ENCODE peak calls at places on chromosomes 5 and 9, in five cellular contexts. One of them, this sample, is unnamed.

GRCh38 chr5:135221696-135222095 is 177.3 kb downstream of the MACROH2A1 start:
- DNase-seq in retinal pigment epithelial cell: no peak
- DNase-seq in brain microvascular endothelial cell: no peak
- DNase-seq in fibroblast of the aortic adventitia: no peak
- DNase-seq in stomach: peak
- DNase-seq in this sample: no peak

GRCh38 chr9:15735083-15735974 is 182.5 kb downstream of the CCDC171 start:
- DNase-seq in retinal pigment epithelial cell: peak
- DNase-seq in brain microvascular endothelial cell: peak
- DNase-seq in fibroblast of the aortic adventitia: peak
- DNase-seq in stomach: no peak
- DNase-seq in this sample: peak

GRCh38 chr9:77131411-77131810 is 45.9 kb upstream of the VPS13A start:
- DNase-seq in retinal pigment epithelial cell: no peak
- DNase-seq in brain microvascular endothelial cell: no peak
- DNase-seq in fibroblast of the aortic adventitia: no peak
- DNase-seq in stomach: no peak
- DNase-seq in this sample: no peak

GRCh38 chr9:110745656-110746055 is 77.1 kb downstream of the MUSK start:
- DNase-seq in retinal pigment epithelial cell: no peak
- DNase-seq in brain microvascular endothelial cell: no peak
- DNase-seq in fibroblast of the aortic adventitia: peak
- DNase-seq in stomach: no peak
- DNase-seq in this sample: peak

GRCh38 chr5:122392844-122393243 is 80.8 kb downstream of the SNCAIP start:
- DNase-seq in retinal pigment epithelial cell: no peak
- DNase-seq in brain microvascular endothelial cell: no peak
- DNase-seq in fibroblast of the aortic adventitia: peak
- DNase-seq in stomach: no peak
- DNase-seq in this sample: peak

GRCh38 chr5:92552206-92553160 is 1028.5 kb downstream of the NR2F1-AS1 start:
- DNase-seq in retinal pigment epithelial cell: peak
- DNase-seq in brain microvascular endothelial cell: peak
- DNase-seq in fibroblast of the aortic adventitia: peak
- DNase-seq in stomach: no peak
- DNase-seq in this sample: peak

GRCh38 chr5:177295929-177296328 is 7.6 kb downstream of the RAB24 start:
- DNase-seq in retinal pigment epithelial cell: no peak
- DNase-seq in brain microvascular endothelial cell: no peak
- DNase-seq in fibroblast of the aortic adventitia: no peak
- DNase-seq in stomach: no peak
- DNase-seq in this sample: no peak

GRCh38 chr9:93620881-93621820 is 44.8 kb downstream of the PHF2 start:
- DNase-seq in retinal pigment epithelial cell: no peak
- DNase-seq in brain microvascular endothelial cell: no peak
- DNase-seq in fibroblast of the aortic adventitia: no peak
- DNase-seq in stomach: peak
- DNase-seq in this sample: peak

GRCh38 chr9:93893899-93894690 is 61.1 kb downstream of the BARX1 start:
- DNase-seq in retinal pigment epithelial cell: no peak
- DNase-seq in brain microvascular endothelial cell: no peak
- DNase-seq in fibroblast of the aortic adventitia: no peak
- DNase-seq in stomach: peak
- DNase-seq in this sample: no peak

GRCh38 chr5:139744471-139745120 is 51.0 kb upstream of the PSD2 start:
- DNase-seq in retinal pigment epithelial cell: no peak
- DNase-seq in brain microvascular endothelial cell: no peak
- DNase-seq in fibroblast of the aortic adventitia: no peak
- DNase-seq in stomach: no peak
- DNase-seq in this sample: no peak

GRCh38 chr9:136762915-136763648 is 1.2 kb downstream of the LCN15 start:
- DNase-seq in retinal pigment epithelial cell: no peak
- DNase-seq in brain microvascular endothelial cell: no peak
- DNase-seq in fibroblast of the aortic adventitia: no peak
- DNase-seq in stomach: peak
- DNase-seq in this sample: peak

GRCh38 chr9:7320139-7320538 is 479.4 kb downstream of the DMAC1 start:
- DNase-seq in retinal pigment epithelial cell: peak
- DNase-seq in brain microvascular endothelial cell: peak
- DNase-seq in fibroblast of the aortic adventitia: peak
- DNase-seq in stomach: no peak
- DNase-seq in this sample: peak

GRCh38 chr5:172860520-172861443 is 26.7 kb downstream of the ERGIC1 start:
- DNase-seq in retinal pigment epithelial cell: no peak
- DNase-seq in brain microvascular endothelial cell: no peak
- DNase-seq in fibroblast of the aortic adventitia: peak
- DNase-seq in stomach: peak
- DNase-seq in this sample: peak

GRCh38 chr5:13956441-13956840 is 12.0 kb upstream of the DNAH5 start:
- DNase-seq in retinal pigment epithelial cell: no peak
- DNase-seq in brain microvascular endothelial cell: no peak
- DNase-seq in fibroblast of the aortic adventitia: no peak
- DNase-seq in stomach: no peak
- DNase-seq in this sample: no peak

GRCh38 chr9:34490360-34490759 is 31.8 kb downstream of the DNAI1 start:
- DNase-seq in retinal pigment epithelial cell: no peak
- DNase-seq in brain microvascular endothelial cell: no peak
- DNase-seq in fibroblast of the aortic adventitia: no peak
- DNase-seq in stomach: no peak
- DNase-seq in this sample: no peak

GRCh38 chr5:42720242-42720641 is 36.4 kb upstream of the CCDC152 start:
- DNase-seq in retinal pigment epithelial cell: no peak
- DNase-seq in brain microvascular endothelial cell: no peak
- DNase-seq in fibroblast of the aortic adventitia: no peak
- DNase-seq in stomach: no peak
- DNase-seq in this sample: no peak

GRCh38 chr5:5432020-5432707 is 9.7 kb downstream of the ICE1 start:
- DNase-seq in retinal pigment epithelial cell: no peak
- DNase-seq in brain microvascular endothelial cell: peak
- DNase-seq in fibroblast of the aortic adventitia: peak
- DNase-seq in stomach: no peak
- DNase-seq in this sample: peak

GRCh38 chr5:22109315-22109714 is 743.8 kb downstream of the CDH12 start:
- DNase-seq in retinal pigment epithelial cell: no peak
- DNase-seq in brain microvascular endothelial cell: no peak
- DNase-seq in fibroblast of the aortic adventitia: no peak
- DNase-seq in stomach: no peak
- DNase-seq in this sample: no peak

GRCh38 chr5:146072595-146072994 is 32.8 kb downstream of the PLAC8L1 start:
- DNase-seq in retinal pigment epithelial cell: no peak
- DNase-seq in brain microvascular endothelial cell: no peak
- DNase-seq in fibroblast of the aortic adventitia: no peak
- DNase-seq in stomach: no peak
- DNase-seq in this sample: no peak

GRCh38 chr9:138082918-138083636 is 205.5 kb downstream of the CACNA1B start:
- DNase-seq in retinal pigment epithelial cell: no peak
- DNase-seq in brain microvascular endothelial cell: no peak
- DNase-seq in fibroblast of the aortic adventitia: no peak
- DNase-seq in stomach: peak
- DNase-seq in this sample: no peak

GRCh38 chr9:77038281-77039036 is 19.0 kb downstream of the FOXB2 start:
- DNase-seq in retinal pigment epithelial cell: no peak
- DNase-seq in brain microvascular endothelial cell: no peak
- DNase-seq in fibroblast of the aortic adventitia: no peak
- DNase-seq in stomach: no peak
- DNase-seq in this sample: no peak

GRCh38 chr5:68313336-68313735 is 97.8 kb downstream of the PIK3R1 start:
- DNase-seq in retinal pigment epithelial cell: no peak
- DNase-seq in brain microvascular endothelial cell: no peak
- DNase-seq in fibroblast of the aortic adventitia: no peak
- DNase-seq in stomach: no peak
- DNase-seq in this sample: no peak

GRCh38 chr9:94056442-94056974 is 27.8 kb upstream of the PTPDC1 start:
- DNase-seq in retinal pigment epithelial cell: peak
- DNase-seq in brain microvascular endothelial cell: peak
- DNase-seq in fibroblast of the aortic adventitia: peak
- DNase-seq in stomach: no peak
- DNase-seq in this sample: peak

GRCh38 chr5:137037848-137038247 is 461.3 kb downstream of the SPOCK1 start:
- DNase-seq in retinal pigment epithelial cell: no peak
- DNase-seq in brain microvascular endothelial cell: no peak
- DNase-seq in fibroblast of the aortic adventitia: no peak
- DNase-seq in stomach: no peak
- DNase-seq in this sample: no peak

GRCh38 chr9:18979367-18979766 is 53.6 kb downstream of the SAXO1 start:
- DNase-seq in retinal pigment epithelial cell: no peak
- DNase-seq in brain microvascular endothelial cell: peak
- DNase-seq in fibroblast of the aortic adventitia: peak
- DNase-seq in stomach: no peak
- DNase-seq in this sample: peak

GRCh38 chr9:114606068-114606467 is 5.0 kb upstream of the TMEM268 start:
- DNase-seq in retinal pigment epithelial cell: peak
- DNase-seq in brain microvascular endothelial cell: no peak
- DNase-seq in fibroblast of the aortic adventitia: no peak
- DNase-seq in stomach: no peak
- DNase-seq in this sample: no peak

GRCh38 chr5:9715891-9716335 is 85.8 kb upstream of the TAS2R1 start:
- DNase-seq in retinal pigment epithelial cell: no peak
- DNase-seq in brain microvascular endothelial cell: peak
- DNase-seq in fibroblast of the aortic adventitia: peak
- DNase-seq in stomach: no peak
- DNase-seq in this sample: no peak

GRCh38 chr5:78467744-78468357 is 107.4 kb downstream of the SCAMP1 start:
- DNase-seq in retinal pigment epithelial cell: peak
- DNase-seq in brain microvascular endothelial cell: peak
- DNase-seq in fibroblast of the aortic adventitia: peak
- DNase-seq in stomach: no peak
- DNase-seq in this sample: peak

GRCh38 chr5:142221091-142221860 is 103.5 kb downstream of the SPRY4 start:
- DNase-seq in retinal pigment epithelial cell: no peak
- DNase-seq in brain microvascular endothelial cell: no peak
- DNase-seq in fibroblast of the aortic adventitia: no peak
- DNase-seq in stomach: no peak
- DNase-seq in this sample: no peak

GRCh38 chr5:74954919-74955318 is 88.7 kb upstream of the FAM169A start:
- DNase-seq in retinal pigment epithelial cell: peak
- DNase-seq in brain microvascular endothelial cell: peak
- DNase-seq in fibroblast of the aortic adventitia: peak
- DNase-seq in stomach: no peak
- DNase-seq in this sample: no peak

GRCh38 chr5:128962211-128962610 is 3.1 kb upstream of the SLC27A6 start:
- DNase-seq in retinal pigment epithelial cell: no peak
- DNase-seq in brain microvascular endothelial cell: no peak
- DNase-seq in fibroblast of the aortic adventitia: no peak
- DNase-seq in stomach: no peak
- DNase-seq in this sample: no peak

GRCh38 chr5:893711-894110 is 1.0 kb downstream of the TRIP13 start:
- DNase-seq in retinal pigment epithelial cell: no peak
- DNase-seq in brain microvascular endothelial cell: no peak
- DNase-seq in fibroblast of the aortic adventitia: no peak
- DNase-seq in stomach: no peak
- DNase-seq in this sample: no peak

GRCh38 chr9:7491641-7492040 is 307.9 kb downstream of the DMAC1 start:
- DNase-seq in retinal pigment epithelial cell: no peak
- DNase-seq in brain microvascular endothelial cell: no peak
- DNase-seq in fibroblast of the aortic adventitia: no peak
- DNase-seq in stomach: no peak
- DNase-seq in this sample: peak

GRCh38 chr5:39815701-39816100 is 390.9 kb upstream of the DAB2 start:
- DNase-seq in retinal pigment epithelial cell: no peak
- DNase-seq in brain microvascular endothelial cell: no peak
- DNase-seq in fibroblast of the aortic adventitia: no peak
- DNase-seq in stomach: no peak
- DNase-seq in this sample: no peak

GRCh38 chr9:20215552-20215951 is 406.7 kb downstream of the MLLT3 start:
- DNase-seq in retinal pigment epithelial cell: no peak
- DNase-seq in brain microvascular endothelial cell: no peak
- DNase-seq in fibroblast of the aortic adventitia: no peak
- DNase-seq in stomach: no peak
- DNase-seq in this sample: no peak

GRCh38 chr5:157366741-157367684 is 93.0 kb upstream of the NIPAL4 start:
- DNase-seq in retinal pigment epithelial cell: no peak
- DNase-seq in brain microvascular endothelial cell: peak
- DNase-seq in fibroblast of the aortic adventitia: peak
- DNase-seq in stomach: no peak
- DNase-seq in this sample: peak
- TF ChIP-seq CTCF in retinal pigment epithelial cell: peak
- TF ChIP-seq CTCF in brain microvascular endothelial cell: peak
- TF ChIP-seq CTCF in fibroblast of the aortic adventitia: peak
- TF ChIP-seq CTCF in stomach: no peak
- TF ChIP-seq CTCF in this sample: peak

DNA sequence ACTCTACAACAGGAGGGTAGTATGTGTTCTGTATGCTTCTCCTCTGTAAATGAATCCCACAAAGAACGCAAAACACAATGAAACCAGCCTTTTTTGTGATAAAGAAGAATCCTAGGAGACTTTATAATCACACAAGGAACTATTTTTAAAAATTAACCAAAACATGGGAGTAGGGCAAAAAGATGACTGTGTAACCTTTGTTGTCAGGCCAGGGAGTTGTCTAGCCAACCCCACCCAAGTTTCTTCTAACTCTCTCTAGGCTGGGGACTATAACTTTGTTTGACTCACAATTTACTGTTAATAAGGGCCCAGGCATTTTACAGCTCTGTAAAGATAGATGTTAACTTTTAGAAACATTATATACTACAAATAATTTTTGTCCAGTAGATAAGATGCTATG is 176.1 kb downstream of the ADAMTS12 start:
- DNase-seq in retinal pigment epithelial cell: no peak
- DNase-seq in brain microvascular endothelial cell: no peak
- DNase-seq in fibroblast of the aortic adventitia: peak
- DNase-seq in stomach: no peak
- DNase-seq in this sample: no peak
- TF ChIP-seq CTCF in retinal pigment epithelial cell: no peak
- TF ChIP-seq CTCF in brain microvascular endothelial cell: no peak
- TF ChIP-seq CTCF in fibroblast of the aortic adventitia: no peak
- TF ChIP-seq CTCF in stomach: no peak
- TF ChIP-seq CTCF in this sample: no peak

GRCh38 chr9:95887926-95888497 is 12.5 kb downstream of the ERCC6L2 start:
- DNase-seq in retinal pigment epithelial cell: no peak
- DNase-seq in brain microvascular endothelial cell: no peak
- DNase-seq in fibroblast of the aortic adventitia: no peak
- DNase-seq in stomach: no peak
- DNase-seq in this sample: no peak
- TF ChIP-seq CTCF in retinal pigment epithelial cell: no peak
- TF ChIP-seq CTCF in brain microvascular endothelial cell: no peak
- TF ChIP-seq CTCF in fibroblast of the aortic adventitia: no peak
- TF ChIP-seq CTCF in stomach: no peak
- TF ChIP-seq CTCF in this sample: no peak

GRCh38 chr9:12730952-12731351 is 37.8 kb downstream of the TYRP1 start:
- DNase-seq in retinal pigment epithelial cell: no peak
- DNase-seq in brain microvascular endothelial cell: no peak
- DNase-seq in fibroblast of the aortic adventitia: no peak
- DNase-seq in stomach: no peak
- DNase-seq in this sample: no peak
- TF ChIP-seq CTCF in retinal pigment epithelial cell: no peak
- TF ChIP-seq CTCF in brain microvascular endothelial cell: no peak
- TF ChIP-seq CTCF in fibroblast of the aortic adventitia: no peak
- TF ChIP-seq CTCF in stomach: no peak
- TF ChIP-seq CTCF in this sample: no peak

DNA sequence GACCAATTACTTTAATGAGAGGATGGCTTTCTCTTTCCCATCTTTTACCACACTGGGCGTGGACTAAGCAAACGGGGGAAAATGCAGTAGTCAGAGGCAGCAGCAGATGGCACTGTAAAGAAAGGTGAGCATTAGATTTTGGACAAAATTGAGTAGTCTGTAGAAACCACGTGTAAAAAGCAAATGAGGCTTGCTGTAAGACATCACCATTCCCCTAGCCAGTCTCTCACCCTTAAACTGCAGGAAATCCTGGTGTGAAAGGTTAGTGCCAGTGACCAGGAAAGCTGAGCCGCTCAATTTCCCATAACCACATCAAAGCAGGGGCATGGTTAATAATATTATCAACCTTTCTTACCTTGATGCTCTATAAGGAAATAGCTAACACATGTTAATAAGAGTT is 31.8 kb downstream of the SPATA31C2 start:
- DNase-seq in retinal pigment epithelial cell: no peak
- DNase-seq in brain microvascular endothelial cell: no peak
- DNase-seq in fibroblast of the aortic adventitia: peak
- DNase-seq in stomach: peak
- DNase-seq in this sample: peak
- TF ChIP-seq CTCF in retinal pigment epithelial cell: peak
- TF ChIP-seq CTCF in brain microvascular endothelial cell: peak
- TF ChIP-seq CTCF in fibroblast of the aortic adventitia: peak
- TF ChIP-seq CTCF in stomach: no peak
- TF ChIP-seq CTCF in this sample: peak